ENCODE peak calls at places on chromosomes 5 and 9, in seven cellular contexts. J is HepG2, W is GM12892, T is SK-N-SH, M is GM12878, O is H1, R is K562. P is an unnamed sample.

GRCh38 chr5:132489051-132489770 is 1.4 kb downstream of the IRF1 start:
- DNase-seq in O (no peak), T (no peak), M (no peak), W (no peak), J (no peak), R (peak; percentile 21), P (no peak)

GRCh38 chr9:124066783-124067563 is 55.4 kb downstream of the LHX2 start:
- DNase-seq in T (no peak), O (no peak), M (no peak), R (no peak), J (no peak), W (no peak), P (no peak)

GRCh38 chr5:151862811-151863472 is 61.7 kb downstream of the GLRA1 start:
- DNase-seq in W (no peak), J (no peak), R (no peak), T (no peak), M (no peak), O (no peak), P (no peak)

GRCh38 chr5:174409070-174409469 is 315.3 kb upstream of the MSX2 start:
- DNase-seq in W (no peak), M (no peak), J (no peak), R (no peak), T (no peak), O (no peak), P (no peak)

GRCh38 chr9:131872006-131872405 is 132.1 kb upstream of the RAPGEF1 start:
- DNase-seq in W (no peak), J (no peak), T (no peak), M (no peak), O (no peak), R (peak; percentile 29), P (no peak)

GRCh38 chr5:129511291-129511690 is 51.2 kb downstream of the ADAMTS19 start:
- DNase-seq in M (no peak), R (no peak), W (no peak), J (no peak), T (no peak), O (no peak), P (no peak)

GRCh38 chr5:45162974-45163373 is 354.2 kb downstream of the MRPS30 start:
- DNase-seq in R (no peak), W (no peak), T (no peak), M (no peak), J (no peak), O (no peak), P (no peak)

GRCh38 chr9:137672907-137673791 is 54.3 kb downstream of the EHMT1 start:
- DNase-seq in W (peak; percentile 57), M (peak; percentile 67), J (peak; percentile 44), T (peak; percentile 85), O (no peak), R (peak; percentile 67), P (peak; percentile 66)

GRCh38 chr5:173327084-173327947 is 898 bp downstream of the STC2 start:
- DNase-seq in M (no peak), R (peak; percentile 47), O (no peak), J (no peak), W (no peak), T (peak; percentile 63), P (peak; percentile 41)

GRCh38 chr5:39119404-39120051 is 45.3 kb upstream of the RICTOR start:
- DNase-seq in O (no peak), R (no peak), M (no peak), J (no peak), T (no peak), W (no peak), P (no peak)

GRCh38 chr5:114665551-114665950 is 303.7 kb downstream of the KCNN2 start:
- DNase-seq in M (no peak), T (no peak), R (no peak), W (no peak), O (no peak), J (no peak), P (no peak)

GRCh38 chr9:114799441-114799840 is 6.4 kb downstream of the TNFSF15 start:
- DNase-seq in O (peak; percentile 17), R (no peak), J (peak; percentile 60), M (no peak), T (peak; percentile 17), W (no peak), P (no peak)

GRCh38 chr9:89597711-89598707 is 6.8 kb upstream of the GADD45G start:
- DNase-seq in O (no peak), J (peak; percentile 46), M (no peak), R (peak; percentile 25), T (peak; percentile 65), W (no peak), P (no peak)

GRCh38 chr5:81195334-81195929 is 37.7 kb upstream of the CKMT2 start:
- DNase-seq in O (no peak), T (peak; percentile 64), J (no peak), R (no peak), W (no peak), M (no peak), P (no peak)

GRCh38 chr5:91110709-91111108 is 272.4 kb downstream of the ARRDC3 start:
- DNase-seq in M (no peak), J (no peak), T (no peak), W (no peak), O (no peak), R (no peak), P (no peak)

GRCh38 chr5:10507575-10508024 is 56.3 kb upstream of the ANKRD33B start:
- DNase-seq in R (no peak), J (no peak), T (no peak), O (no peak), W (no peak), M (no peak), P (no peak)

GRCh38 chr5:134177197-134178171 is 734 bp upstream of the SKP1 start:
- DNase-seq in J (peak; percentile 68), M (peak; percentile 26), O (peak; percentile 15), T (peak; percentile 23), R (peak; percentile 76), W (no peak), P (peak; percentile 28)

GRCh38 chr5:14144586-14145355 is 1.6 kb downstream of the TRIO start:
- DNase-seq in J (no peak), W (peak; percentile 54), T (peak; percentile 83), M (peak; percentile 76), R (peak; percentile 32), O (no peak), P (peak; percentile 57)

GRCh38 chr5:77630246-77631165 is 8.0 kb downstream of the OTP start:
- DNase-seq in M (no peak), W (peak; percentile 75), O (no peak), J (peak; percentile 33), R (no peak), T (peak; percentile 82), P (peak; percentile 84)

GRCh38 chr9:90830977-90831376 is 29.4 kb downstream of the SYK start:
- DNase-seq in W (peak; percentile 46), J (no peak), M (peak; percentile 64), T (no peak), O (no peak), R (no peak), P (no peak)

GRCh38 chr5:157241483-157241882 is 24.4 kb upstream of the CYFIP2 start:
- DNase-seq in J (no peak), O (no peak), M (no peak), T (no peak), R (no peak), W (no peak), P (no peak)

GRCh38 chr9:18857769-18858168 is 175.2 kb downstream of the SAXO1 start:
- DNase-seq in W (no peak), T (no peak), M (no peak), O (no peak), J (no peak), R (no peak), P (no peak)

GRCh38 chr5:149782018-149782899 is 52.1 kb downstream of the PPARGC1B start:
- DNase-seq in M (no peak), T (no peak), O (no peak), W (no peak), R (no peak), J (no peak), P (no peak)

GRCh38 chr5:154298060-154298459 is 107.5 kb downstream of the GALNT10 start:
- DNase-seq in R (no peak), T (no peak), O (no peak), M (no peak), W (no peak), J (no peak), P (no peak)

GRCh38 chr9:112308576-112308975 is 24.8 kb downstream of the PTBP3 start:
- DNase-seq in M (no peak), O (no peak), J (peak; percentile 56), T (no peak), R (no peak), W (no peak), P (no peak)
- TF ChIP-seq TAF1 in M (no peak), O (no peak), J (no peak), T (no peak), R (no peak), W (no peak), P (no peak)

GRCh38 chr5:75281716-75282465 is 45.2 kb upstream of the ANKRD31 start:
- DNase-seq in J (peak; percentile 49), T (no peak), O (no peak), W (no peak), M (no peak), R (no peak), P (no peak)
- TF ChIP-seq TAF1 in J (no peak), T (no peak), O (no peak), W (no peak), M (no peak), R (no peak), P (no peak)

GRCh38 chr9:108045851-108046250 is 556.3 kb upstream of the KLF4 start:
- DNase-seq in J (no peak), T (no peak), O (no peak), W (no peak), M (no peak), R (no peak), P (no peak)
- TF ChIP-seq TAF1 in J (no peak), T (no peak), O (no peak), W (no peak), M (no peak), R (no peak), P (no peak)

GRCh38 chr9:132993511-132993939 is 15.0 kb downstream of the GFI1B start:
- DNase-seq in T (no peak), M (no peak), J (peak; percentile 29), R (no peak), W (no peak), O (no peak), P (no peak)
- TF ChIP-seq TAF1 in T (no peak), M (no peak), J (no peak), R (no peak), W (no peak), O (no peak), P (no peak)